ENCODE peak calls at places on chromosomes 3 and 15, in ten cellular contexts. T is cardiac fibroblast; J is M059J; X is iris pigment epithelial cell; B is stimulated activated CD4-positive, alpha-beta T cell treated with anti-CD3 and anti-CD28 coated beads, Interleukin-15, amount 100 ng/mL, for 1 hour; I is kidney epithelial cell; Q is head of caudate nucleus; M is pancreas; P is T1000; U is occipital lobe. K is an unnamed sample.

GRCh38 chr15:31100738-31101137 is 787 bp downstream of the TRPM1 start:
- DNase-seq in T (no peak), J (no peak), X (no peak), B (no peak), I (no peak), Q (no peak), M (no peak), P (no peak), U (no peak), K (no peak)

GRCh38 chr3:72135636-72136035 is 350.7 kb upstream of the PROK2 start:
- DNase-seq in T (no peak), J (no peak), X (no peak), B (no peak), I (no peak), Q (no peak), M (no peak), P (no peak), U (no peak), K (no peak)

GRCh38 chr15:48856947-48857346 is 21.0 kb upstream of the EID1 start:
- DNase-seq in T (no peak), J (peak), X (peak), B (no peak), I (no peak), Q (no peak), M (no peak), P (no peak), U (no peak), K (no peak)

GRCh38 chr15:77628010-77628409 is 4.7 kb downstream of the LINGO1 start:
- DNase-seq in T (no peak), J (no peak), X (no peak), B (no peak), I (no peak), Q (no peak), M (no peak), P (no peak), U (no peak), K (no peak)

GRCh38 chr3:65927576-65927975 is 111.1 kb downstream of the MAGI1 start:
- DNase-seq in T (no peak), J (peak), X (peak), B (no peak), I (peak), Q (no peak), M (no peak), P (peak), U (no peak), K (no peak)

GRCh38 chr15:67550522-67550921 is 8.0 kb downstream of the MAP2K5 start:
- DNase-seq in T (peak), J (peak), X (peak), B (no peak), I (no peak), Q (no peak), M (no peak), P (no peak), U (no peak), K (no peak)

GRCh38 chr3:31984321-31984720 is 2.8 kb downstream of the ZNF860 start:
- DNase-seq in T (no peak), J (no peak), X (no peak), B (no peak), I (no peak), Q (no peak), M (no peak), P (no peak), U (no peak), K (no peak)

GRCh38 chr3:128397484-128397883 is 69.2 kb downstream of the DNAJB8 start:
- DNase-seq in T (no peak), J (no peak), X (no peak), B (no peak), I (no peak), Q (no peak), M (no peak), P (no peak), U (no peak), K (no peak)

GRCh38 chr3:12585181-12585580 is 28.3 kb downstream of the MKRN2 start:
- DNase-seq in T (no peak), J (no peak), X (no peak), B (no peak), I (no peak), Q (no peak), M (no peak), P (no peak), U (no peak), K (no peak)

GRCh38 chr15:70859998-70860397 is 6.0 kb upstream of the LARP6 start:
- DNase-seq in T (no peak), J (no peak), X (no peak), B (no peak), I (no peak), Q (no peak), M (no peak), P (no peak), U (no peak), K (no peak)

GRCh38 chr3:16318216-16318615 is 53.2 kb downstream of the OXNAD1 start:
- DNase-seq in T (peak), J (no peak), X (peak), B (no peak), I (no peak), Q (no peak), M (no peak), P (no peak), U (no peak), K (no peak)

GRCh38 chr3:134901461-134901860 is 106.4 kb downstream of the EPHB1 start:
- DNase-seq in T (no peak), J (no peak), X (no peak), B (no peak), I (no peak), Q (peak), M (no peak), P (no peak), U (no peak), K (no peak)

GRCh38 chr3:45075821-45076625 is 49.9 kb downstream of the CLEC3B start:
- DNase-seq in T (no peak), J (no peak), X (no peak), B (no peak), I (no peak), Q (no peak), M (no peak), P (no peak), U (no peak), K (no peak)

GRCh38 chr3:81565066-81565465 is 196.4 kb downstream of the GBE1 start:
- DNase-seq in T (no peak), J (no peak), X (peak), B (no peak), I (no peak), Q (no peak), M (no peak), P (no peak), U (no peak), K (no peak)

GRCh38 chr15:67824157-67824899 is 981 bp upstream of the SKOR1 start:
- DNase-seq in T (no peak), J (no peak), X (no peak), B (no peak), I (no peak), Q (no peak), M (peak), P (no peak), U (no peak), K (no peak)

K was measured in epithelial cell of proximal tubule.